ENCODE peak calls at places on chromosomes 3 and 15, in four cellular contexts. One of them, this sample, is unnamed.

GRCh38 chr15:86988075-86988474 is 908.4 kb downstream of the AGBL1 start:
- DNase-seq in lower lobe of right lung: no peak
- DNase-seq in RWPE1: no peak
- DNase-seq in activated B cell treated with CpG ODN at 0.5 μM for 24 hours: no peak
- DNase-seq in this sample: no peak

GRCh38 chr3:70431906-70432305 is 119.5 kb upstream of the MDFIC2 start:
- DNase-seq in activated B cell treated with CpG ODN at 0.5 μM for 24 hours: no peak
- DNase-seq in RWPE1: no peak
- DNase-seq in lower lobe of right lung: no peak
- DNase-seq in this sample: no peak

GRCh38 chr3:101038880-101039279 is 45.7 kb upstream of the ABI3BP start:
- DNase-seq in lower lobe of right lung: no peak
- DNase-seq in activated B cell treated with CpG ODN at 0.5 μM for 24 hours: no peak
- DNase-seq in RWPE1: no peak
- DNase-seq in this sample: no peak

GRCh38 chr3:105435277-105435676 is 68.6 kb downstream of the ALCAM start:
- DNase-seq in lower lobe of right lung: no peak
- DNase-seq in activated B cell treated with CpG ODN at 0.5 μM for 24 hours: no peak
- DNase-seq in RWPE1: no peak
- DNase-seq in this sample: no peak

GRCh38 chr15:40368701-40369473 is 10.9 kb downstream of the DISP2 start:
- DNase-seq in lower lobe of right lung: no peak
- DNase-seq in RWPE1: no peak
- DNase-seq in activated B cell treated with CpG ODN at 0.5 μM for 24 hours: no peak
- DNase-seq in this sample: no peak

GRCh38 chr15:49556437-49556836 is 64.2 kb downstream of the FAM227B start:
- DNase-seq in activated B cell treated with CpG ODN at 0.5 μM for 24 hours: no peak
- DNase-seq in RWPE1: no peak
- DNase-seq in lower lobe of right lung: no peak
- DNase-seq in this sample: no peak

GRCh38 chr15:80926126-80926525 is 63.5 kb downstream of the MESD start:
- DNase-seq in lower lobe of right lung: no peak
- DNase-seq in RWPE1: no peak
- DNase-seq in activated B cell treated with CpG ODN at 0.5 μM for 24 hours: no peak
- DNase-seq in this sample: no peak

GRCh38 chr15:40047413-40048154 is 8.6 kb upstream of the SRP14 start:
- DNase-seq in lower lobe of right lung: peak
- DNase-seq in RWPE1: peak
- DNase-seq in activated B cell treated with CpG ODN at 0.5 μM for 24 hours: peak
- DNase-seq in this sample: peak

GRCh38 chr3:122315619-122316018 is 9.4 kb upstream of the CSTA start:
- DNase-seq in RWPE1: no peak
- DNase-seq in activated B cell treated with CpG ODN at 0.5 μM for 24 hours: no peak
- DNase-seq in lower lobe of right lung: no peak
- DNase-seq in this sample: no peak

GRCh38 chr3:5057857-5058324 is 64.2 kb upstream of the ARL8B start:
- DNase-seq in RWPE1: peak
- DNase-seq in activated B cell treated with CpG ODN at 0.5 μM for 24 hours: peak
- DNase-seq in lower lobe of right lung: peak
- DNase-seq in this sample: peak

GRCh38 chr3:159131376-159131775 is 329.5 kb downstream of the MFSD1 start:
- DNase-seq in RWPE1: no peak
- DNase-seq in lower lobe of right lung: no peak
- DNase-seq in activated B cell treated with CpG ODN at 0.5 μM for 24 hours: no peak
- DNase-seq in this sample: no peak

GRCh38 chr3:112464264-112464663 is 35.0 kb downstream of the BTLA start:
- DNase-seq in activated B cell treated with CpG ODN at 0.5 μM for 24 hours: no peak
- DNase-seq in RWPE1: no peak
- DNase-seq in lower lobe of right lung: no peak
- DNase-seq in this sample: no peak

GRCh38 chr15:59039225-59039624 is 51.8 kb downstream of the RNF111 start:
- DNase-seq in activated B cell treated with CpG ODN at 0.5 μM for 24 hours: no peak
- DNase-seq in lower lobe of right lung: no peak
- DNase-seq in RWPE1: no peak
- DNase-seq in this sample: no peak

GRCh38 chr3:23435318-23435717 is 232.2 kb downstream of the UBE2E2 start:
- DNase-seq in activated B cell treated with CpG ODN at 0.5 μM for 24 hours: no peak
- DNase-seq in lower lobe of right lung: no peak
- DNase-seq in RWPE1: no peak
- DNase-seq in this sample: no peak

GRCh38 chr15:91942676-91943417 is 89.3 kb downstream of the SLCO3A1 start:
- DNase-seq in lower lobe of right lung: peak
- DNase-seq in RWPE1: peak
- DNase-seq in activated B cell treated with CpG ODN at 0.5 μM for 24 hours: no peak
- DNase-seq in this sample: peak

GRCh38 chr3:156207802-156208685 is 87.7 kb downstream of the KCNAB1 start:
- DNase-seq in activated B cell treated with CpG ODN at 0.5 μM for 24 hours: no peak
- DNase-seq in RWPE1: no peak
- DNase-seq in lower lobe of right lung: no peak
- DNase-seq in this sample: no peak

GRCh38 chr3:73484656-73485248 is 140.0 kb downstream of the PDZRN3 start:
- DNase-seq in lower lobe of right lung: no peak
- DNase-seq in activated B cell treated with CpG ODN at 0.5 μM for 24 hours: no peak
- DNase-seq in RWPE1: no peak
- DNase-seq in this sample: no peak

GRCh38 chr15:28896944-28897343 is 11.2 kb downstream of the APBA2 start:
- DNase-seq in lower lobe of right lung: peak
- DNase-seq in activated B cell treated with CpG ODN at 0.5 μM for 24 hours: no peak
- DNase-seq in RWPE1: peak
- DNase-seq in this sample: no peak

GRCh38 chr3:42478830-42479229 is 23.6 kb upstream of the VIPR1 start:
- DNase-seq in activated B cell treated with CpG ODN at 0.5 μM for 24 hours: no peak
- DNase-seq in RWPE1: no peak
- DNase-seq in lower lobe of right lung: no peak
- DNase-seq in this sample: no peak

DNA sequence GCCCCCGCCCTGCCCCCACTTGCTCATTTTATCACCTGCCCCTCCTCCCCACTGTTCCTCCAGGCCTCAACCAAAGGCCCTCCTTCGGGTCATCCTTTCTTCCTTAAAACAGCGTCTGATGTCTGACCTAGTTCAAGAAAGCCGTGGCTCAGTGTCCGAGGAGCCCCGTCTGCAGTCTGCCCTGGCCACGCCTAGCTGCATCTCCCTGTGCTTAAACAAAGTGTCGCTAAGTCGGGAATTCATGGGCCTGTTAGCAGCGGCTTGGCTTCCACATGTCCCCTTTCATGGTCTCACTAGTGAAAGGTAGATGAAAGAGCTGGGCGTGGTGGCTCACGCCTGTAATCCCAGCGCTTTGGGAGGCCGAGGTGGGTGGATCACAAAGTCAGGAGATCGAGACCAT is 41.2 kb downstream of the TM2D3 start:
- DNase-seq in RWPE1: no peak
- DNase-seq in activated B cell treated with CpG ODN at 0.5 μM for 24 hours: no peak
- DNase-seq in lower lobe of right lung: no peak
- DNase-seq in this sample: no peak
- TF ChIP-seq CTCF in RWPE1: no peak
- TF ChIP-seq CTCF in activated B cell treated with CpG ODN at 0.5 μM for 24 hours: no peak
- TF ChIP-seq CTCF in lower lobe of right lung: no peak
- TF ChIP-seq CTCF in this sample: no peak

GRCh38 chr3:196667056-196667844 is 27.8 kb downstream of the NRROS start:
- DNase-seq in activated B cell treated with CpG ODN at 0.5 μM for 24 hours: no peak
- DNase-seq in RWPE1: no peak
- DNase-seq in lower lobe of right lung: no peak
- DNase-seq in this sample: no peak

GRCh38 chr3:196662711-196663571 is 23.4 kb downstream of the NRROS start:
- DNase-seq in lower lobe of right lung: no peak
- DNase-seq in RWPE1: no peak
- DNase-seq in activated B cell treated with CpG ODN at 0.5 μM for 24 hours: no peak
- DNase-seq in this sample: no peak

GRCh38 chr3:196670335-196670734 is 30.8 kb downstream of the NRROS start:
- DNase-seq in lower lobe of right lung: no peak
- DNase-seq in RWPE1: no peak
- DNase-seq in activated B cell treated with CpG ODN at 0.5 μM for 24 hours: no peak
- DNase-seq in this sample: no peak

GRCh38 chr3:196662033-196662432 is 22.5 kb downstream of the NRROS start:
- DNase-seq in activated B cell treated with CpG ODN at 0.5 μM for 24 hours: no peak
- DNase-seq in RWPE1: no peak
- DNase-seq in lower lobe of right lung: no peak
- DNase-seq in this sample: no peak

GRCh38 chr3:196666001-196666867 is 26.7 kb downstream of the NRROS start:
- DNase-seq in lower lobe of right lung: no peak
- DNase-seq in RWPE1: peak
- DNase-seq in activated B cell treated with CpG ODN at 0.5 μM for 24 hours: no peak
- DNase-seq in this sample: peak
- TF ChIP-seq CTCF in lower lobe of right lung: no peak
- TF ChIP-seq CTCF in RWPE1: no peak
- TF ChIP-seq CTCF in activated B cell treated with CpG ODN at 0.5 μM for 24 hours: no peak
- TF ChIP-seq CTCF in this sample: no peak

DNA sequence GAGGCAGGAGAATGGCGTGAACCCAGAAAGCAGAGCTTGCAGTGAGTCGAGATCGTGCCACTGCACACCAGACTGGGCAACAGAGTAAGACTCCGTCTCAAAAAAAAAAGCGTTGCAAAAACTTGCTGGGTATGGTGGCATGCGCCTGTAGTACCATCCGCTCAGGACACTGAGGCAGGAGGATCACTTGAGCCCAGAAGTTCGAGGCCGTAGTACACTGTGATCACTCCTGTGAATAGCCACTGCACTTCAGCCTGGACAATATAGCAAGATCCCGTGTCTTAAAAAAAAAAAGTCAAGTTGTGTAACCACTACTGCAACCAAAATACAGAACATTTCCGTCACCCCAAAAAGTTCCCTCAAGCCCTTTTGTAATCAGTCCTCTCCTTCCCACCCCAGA is 1.5 kb downstream of the ARPC4 start:
- DNase-seq in lower lobe of right lung: no peak
- DNase-seq in activated B cell treated with CpG ODN at 0.5 μM for 24 hours: no peak
- DNase-seq in RWPE1: no peak
- DNase-seq in this sample: no peak
- TF ChIP-seq CTCF in lower lobe of right lung: no peak
- TF ChIP-seq CTCF in activated B cell treated with CpG ODN at 0.5 μM for 24 hours: no peak
- TF ChIP-seq CTCF in RWPE1: no peak
- TF ChIP-seq CTCF in this sample: no peak

GRCh38 chr3:59809750-59810444 is 760.1 kb upstream of the CFAP20DC start:
- DNase-seq in RWPE1: peak
- DNase-seq in activated B cell treated with CpG ODN at 0.5 μM for 24 hours: no peak
- DNase-seq in lower lobe of right lung: no peak
- DNase-seq in this sample: no peak
- TF ChIP-seq CTCF in RWPE1: no peak
- TF ChIP-seq CTCF in activated B cell treated with CpG ODN at 0.5 μM for 24 hours: no peak
- TF ChIP-seq CTCF in lower lobe of right lung: peak
- TF ChIP-seq CTCF in this sample: no peak

GRCh38 chr15:96304839-96305238 is 25.7 kb upstream of the NR2F2 start:
- DNase-seq in lower lobe of right lung: no peak
- DNase-seq in RWPE1: no peak
- DNase-seq in activated B cell treated with CpG ODN at 0.5 μM for 24 hours: no peak
- DNase-seq in this sample: no peak

GRCh38 chr15:96306321-96306720 is 24.2 kb upstream of the NR2F2 start:
- DNase-seq in RWPE1: no peak
- DNase-seq in activated B cell treated with CpG ODN at 0.5 μM for 24 hours: no peak
- DNase-seq in lower lobe of right lung: no peak
- DNase-seq in this sample: no peak

GRCh38 chr15:96300808-96301207 is 29.7 kb upstream of the NR2F2 start:
- DNase-seq in activated B cell treated with CpG ODN at 0.5 μM for 24 hours: no peak
- DNase-seq in RWPE1: no peak
- DNase-seq in lower lobe of right lung: no peak
- DNase-seq in this sample: no peak

GRCh38 chr15:96307856-96308394 is 22.6 kb upstream of the NR2F2 start:
- DNase-seq in activated B cell treated with CpG ODN at 0.5 μM for 24 hours: no peak
- DNase-seq in RWPE1: no peak
- DNase-seq in lower lobe of right lung: no peak
- DNase-seq in this sample: no peak

DNA sequence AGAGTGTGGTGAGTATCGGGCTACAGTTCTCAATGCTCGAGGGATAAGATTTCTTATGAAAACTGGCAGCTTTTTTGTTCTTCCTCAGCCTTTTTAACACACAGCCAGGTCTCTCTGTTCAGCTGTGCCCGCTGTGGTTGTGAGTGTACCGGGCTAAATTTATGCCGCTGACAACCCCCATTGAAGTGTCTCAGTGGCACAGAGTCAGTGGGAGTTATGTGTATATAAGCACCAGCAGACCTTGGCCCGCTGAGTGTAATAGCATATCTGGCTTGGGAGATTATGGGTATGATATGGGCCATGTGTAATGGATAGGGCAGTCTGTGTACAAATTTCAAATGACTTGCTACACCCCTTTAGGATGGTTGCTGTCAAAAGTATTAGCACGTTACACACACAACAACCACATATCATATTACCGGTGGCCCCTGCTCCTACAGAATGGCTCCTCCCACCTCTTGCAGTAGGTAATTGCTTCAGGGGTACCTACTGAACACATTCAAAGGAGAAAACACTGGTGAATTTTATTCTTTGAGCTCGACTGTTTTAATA is 26.9 kb upstream of the NR2F2 start:
- DNase-seq in lower lobe of right lung: no peak
- DNase-seq in RWPE1: no peak
- DNase-seq in activated B cell treated with CpG ODN at 0.5 μM for 24 hours: no peak
- DNase-seq in this sample: no peak
- TF ChIP-seq CTCF in lower lobe of right lung: no peak
- TF ChIP-seq CTCF in RWPE1: no peak
- TF ChIP-seq CTCF in activated B cell treated with CpG ODN at 0.5 μM for 24 hours: no peak
- TF ChIP-seq CTCF in this sample: no peak

GRCh38 chr3:24454862-24455261 is 39.8 kb downstream of the THRB start:
- DNase-seq in activated B cell treated with CpG ODN at 0.5 μM for 24 hours: no peak
- DNase-seq in lower lobe of right lung: no peak
- DNase-seq in RWPE1: no peak
- DNase-seq in this sample: no peak

GRCh38 chr3:24450142-24450932 is 44.3 kb downstream of the THRB start:
- DNase-seq in activated B cell treated with CpG ODN at 0.5 μM for 24 hours: no peak
- DNase-seq in lower lobe of right lung: no peak
- DNase-seq in RWPE1: no peak
- DNase-seq in this sample: no peak

GRCh38 chr3:24457719-24458118 is 36.9 kb downstream of the THRB start:
- DNase-seq in lower lobe of right lung: no peak
- DNase-seq in RWPE1: peak
- DNase-seq in activated B cell treated with CpG ODN at 0.5 μM for 24 hours: no peak
- DNase-seq in this sample: no peak

GRCh38 chr3:24451461-24452099 is 43.1 kb downstream of the THRB start:
- DNase-seq in activated B cell treated with CpG ODN at 0.5 μM for 24 hours: no peak
- DNase-seq in lower lobe of right lung: no peak
- DNase-seq in RWPE1: peak
- DNase-seq in this sample: no peak

GRCh38 chr3:24454393-24454792 is 40.3 kb downstream of the THRB start:
- DNase-seq in RWPE1: no peak
- DNase-seq in activated B cell treated with CpG ODN at 0.5 μM for 24 hours: no peak
- DNase-seq in lower lobe of right lung: no peak
- DNase-seq in this sample: no peak
- TF ChIP-seq CTCF in RWPE1: no peak
- TF ChIP-seq CTCF in activated B cell treated with CpG ODN at 0.5 μM for 24 hours: no peak
- TF ChIP-seq CTCF in lower lobe of right lung: no peak
- TF ChIP-seq CTCF in this sample: no peak

DNA sequence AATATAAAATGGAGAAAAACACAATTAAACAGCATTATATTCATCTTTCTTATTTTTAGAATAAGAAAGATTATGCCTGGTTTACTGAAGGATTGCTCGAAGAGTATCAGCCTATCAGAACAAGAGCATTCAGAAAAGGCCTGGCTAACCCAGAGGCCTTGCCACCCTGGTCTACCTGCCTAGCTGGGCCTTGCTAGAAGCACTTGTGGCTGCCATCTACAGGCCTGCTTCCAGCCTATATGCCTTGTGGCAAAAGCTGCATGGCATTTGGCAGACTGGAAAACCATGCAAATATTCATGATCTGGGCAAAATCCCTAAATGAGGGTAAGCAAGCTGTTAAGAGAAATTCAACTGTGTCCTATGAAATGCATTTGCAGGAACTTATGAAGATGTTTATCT is 9.3 kb upstream of the ATP13A4 start:
- DNase-seq in lower lobe of right lung: peak
- DNase-seq in RWPE1: peak
- DNase-seq in activated B cell treated with CpG ODN at 0.5 μM for 24 hours: no peak
- DNase-seq in this sample: peak
- TF ChIP-seq CTCF in lower lobe of right lung: peak
- TF ChIP-seq CTCF in RWPE1: no peak
- TF ChIP-seq CTCF in activated B cell treated with CpG ODN at 0.5 μM for 24 hours: no peak
- TF ChIP-seq CTCF in this sample: peak

This sample was measured in Calu3.